ENCODE peak calls at places on chromosomes 11 and 22, in nine cellular contexts. I is GM06990, W is fibroblast of mammary gland, K is caudate nucleus, N is heart right ventricle, S is retinal pigment epithelial cell, R is H54, T is ACHN, X is germinal center. E is an unnamed sample.

GRCh38 chr22:44727709-44728108 is 24.7 kb upstream of the ARHGAP8 start:
- DNase-seq in R (no peak), N (no peak), X (no peak), S (no peak), K (no peak), T (no peak), I (no peak), W (no peak), E (no peak)

GRCh38 chr11:64572143-64572542 is 18.9 kb upstream of the SLC22A12 start:
- DNase-seq in T (no peak), S (no peak), I (no peak), K (no peak), W (no peak), N (no peak), X (no peak), R (no peak), E (no peak)

GRCh38 chr11:130649749-130650275 is 201.4 kb downstream of the ADAMTS15 start:
- DNase-seq in W (no peak), I (no peak), X (no peak), N (no peak), S (no peak), K (no peak), T (no peak), R (no peak), E (no peak)

GRCh38 chr11:47325271-47326041 is 27.0 kb downstream of the MYBPC3 start:
- DNase-seq in R (no peak), S (no peak), I (no peak), T (no peak), K (no peak), N (peak; percentile 23), X (no peak), W (no peak), E (no peak)

GRCh38 chr11:75338516-75339218 is 12.8 kb downstream of the ARRB1 start:
- DNase-seq in I (no peak), X (no peak), S (no peak), T (no peak), R (no peak), K (no peak), N (peak; percentile 52), W (peak; percentile 62), E (no peak)

GRCh38 chr22:41983516-41983915 is 14.3 kb downstream of the SEPTIN3 start:
- DNase-seq in K (no peak), W (peak; percentile 54), R (no peak), S (no peak), T (no peak), N (no peak), I (no peak), X (no peak), E (no peak)

GRCh38 chr11:106974831-106975230 is 43.4 kb downstream of the GUCY1A2 start:
- DNase-seq in T (no peak), R (no peak), N (no peak), S (no peak), W (no peak), K (no peak), X (no peak), I (no peak), E (no peak)

GRCh38 chr22:49647346-49648026 is 180.2 kb downstream of the BRD1 start:
- DNase-seq in W (no peak), N (no peak), I (no peak), R (peak; percentile 37), K (no peak), S (no peak), T (no peak), X (no peak), E (no peak)

GRCh38 chr11:57597971-57598830 is 716 bp downstream of the SERPING1 start:
- DNase-seq in S (no peak), R (peak; percentile 74), T (peak; percentile 43), I (no peak), X (no peak), K (peak; percentile 43), W (peak; percentile 80), N (peak; percentile 87), E (peak; percentile 1)

E was measured in substantia nigra.